ENCODE peak calls at places on chromosomes 3 and 15, in seven cellular contexts. J is AG09309; H is C1 segment of cervical spinal cord; M is ovary; D is omental fat pad; G is stimulated activated naive CD8-positive, alpha-beta T cell treated with anti-CD3 and anti-CD28 coated beads, Interleukin-15, Interleukin-2, amounts not matched to agents 100 U/mL and 50 U/mL, for 24 hours; K is A172. L is an unnamed sample.

GRCh38 chr15:41887161-41887560 is 6.7 kb downstream of the SPTBN5 start:
- DNase-seq in H (no peak), D (no peak), J (no peak), M (no peak), K (no peak), G (no peak), L (no peak)

GRCh38 chr3:37477713-37478487 is 303.5 kb upstream of the LRRFIP2 start:
- DNase-seq in D (no peak), M (no peak), K (no peak), G (no peak), J (no peak), H (no peak), L (no peak)

GRCh38 chr3:37608061-37608702 is 253.5 kb upstream of the CTDSPL start:
- DNase-seq in M (no peak), K (peak), H (no peak), J (no peak), D (no peak), G (no peak), L (no peak)

GRCh38 chr3:193780371-193780770 is 187.4 kb downstream of the OPA1 start:
- DNase-seq in J (no peak), M (no peak), H (no peak), D (no peak), K (no peak), G (no peak), L (no peak)

GRCh38 chr15:57306305-57306943 is 69.9 kb upstream of the CGNL1 start:
- DNase-seq in M (peak), G (peak), H (peak), J (no peak), K (peak), D (peak), L (peak)

GRCh38 chr3:45127130-45127822 is 18.9 kb downstream of the CDCP1 start:
- DNase-seq in J (no peak), H (no peak), G (no peak), D (no peak), M (no peak), K (no peak), L (no peak)

GRCh38 chr3:114902691-114903101 is 244.4 kb downstream of the ZBTB20 start:
- DNase-seq in H (no peak), K (no peak), M (no peak), G (no peak), D (no peak), J (no peak), L (no peak)

GRCh38 chr3:126607214-126607908 is 47.6 kb downstream of the TXNRD3 start:
- DNase-seq in M (no peak), D (no peak), G (peak), H (no peak), K (peak), J (peak), L (no peak)

L was measured in Peyer's patch.